ENCODE peak calls at places on chromosomes 4 and X, in eight cellular contexts. One of them, this sample, is unnamed.

GRCh38 chr4:156825074-156825473 is 146.5 kb downstream of the PDGFC start:
- DNase-seq in endodermal cell: no peak
- DNase-seq in endothelial cell: no peak
- DNase-seq in heart right ventricle: no peak
- DNase-seq in fibroblast of villous mesenchyme: no peak
- DNase-seq in mesothelial cell of epicardium: no peak
- DNase-seq in HCT116: no peak
- DNase-seq in brain microvascular endothelial cell: no peak
- DNase-seq in this sample: no peak

GRCh38 chr4:55181606-55182005 is 56.2 kb upstream of the KDR start:
- DNase-seq in endodermal cell: no peak
- DNase-seq in endothelial cell: no peak
- DNase-seq in heart right ventricle: no peak
- DNase-seq in fibroblast of villous mesenchyme: peak; percentile 80
- DNase-seq in mesothelial cell of epicardium: no peak
- DNase-seq in HCT116: no peak
- DNase-seq in brain microvascular endothelial cell: peak; percentile 78
- DNase-seq in this sample: no peak

GRCh38 chr4:165204462-165204830 is 2.9 kb upstream of the KLHL2 start:
- DNase-seq in endodermal cell: no peak
- DNase-seq in endothelial cell: no peak
- DNase-seq in heart right ventricle: no peak
- DNase-seq in fibroblast of villous mesenchyme: peak; percentile 14
- DNase-seq in mesothelial cell of epicardium: no peak
- DNase-seq in HCT116: no peak
- DNase-seq in brain microvascular endothelial cell: peak; percentile 27
- DNase-seq in this sample: peak; percentile 27

GRCh38 chr4:18645356-18645755 is 623.8 kb upstream of the LCORL start:
- DNase-seq in endodermal cell: no peak
- DNase-seq in endothelial cell: no peak
- DNase-seq in heart right ventricle: no peak
- DNase-seq in fibroblast of villous mesenchyme: peak; percentile 1
- DNase-seq in mesothelial cell of epicardium: no peak
- DNase-seq in HCT116: no peak
- DNase-seq in brain microvascular endothelial cell: no peak
- DNase-seq in this sample: no peak

GRCh38 chrX:146863566-146863965 is 49.0 kb upstream of the CXorf51A start:
- DNase-seq in endodermal cell: no peak
- DNase-seq in endothelial cell: no peak
- DNase-seq in heart right ventricle: no peak
- DNase-seq in fibroblast of villous mesenchyme: peak; percentile 0
- DNase-seq in mesothelial cell of epicardium: no peak
- DNase-seq in HCT116: no peak
- DNase-seq in brain microvascular endothelial cell: peak; percentile 1
- DNase-seq in this sample: no peak

GRCh38 chrX:119990995-119991787 is 47.6 kb upstream of the NKAP start:
- DNase-seq in endodermal cell: peak; percentile 58
- DNase-seq in endothelial cell: no peak
- DNase-seq in heart right ventricle: no peak
- DNase-seq in fibroblast of villous mesenchyme: no peak
- DNase-seq in mesothelial cell of epicardium: no peak
- DNase-seq in HCT116: no peak
- DNase-seq in brain microvascular endothelial cell: no peak
- DNase-seq in this sample: peak; percentile 31

GRCh38 chrX:50613846-50614245 is 143.2 kb upstream of the DGKK start:
- DNase-seq in endodermal cell: no peak
- DNase-seq in endothelial cell: no peak
- DNase-seq in heart right ventricle: no peak
- DNase-seq in fibroblast of villous mesenchyme: no peak
- DNase-seq in mesothelial cell of epicardium: no peak
- DNase-seq in HCT116: no peak
- DNase-seq in brain microvascular endothelial cell: no peak
- DNase-seq in this sample: no peak

GRCh38 chr4:145539677-145540076 is 58.0 kb downstream of the SMAD1 start:
- DNase-seq in endodermal cell: no peak
- DNase-seq in endothelial cell: no peak
- DNase-seq in heart right ventricle: no peak
- DNase-seq in fibroblast of villous mesenchyme: no peak
- DNase-seq in mesothelial cell of epicardium: no peak
- DNase-seq in HCT116: no peak
- DNase-seq in brain microvascular endothelial cell: no peak
- DNase-seq in this sample: no peak

GRCh38 chr4:6464842-6465588 is 7.4 kb downstream of the PPP2R2C start:
- DNase-seq in endodermal cell: peak; percentile 78
- DNase-seq in endothelial cell: no peak
- DNase-seq in heart right ventricle: no peak
- DNase-seq in fibroblast of villous mesenchyme: no peak
- DNase-seq in mesothelial cell of epicardium: no peak
- DNase-seq in HCT116: no peak
- DNase-seq in brain microvascular endothelial cell: no peak
- DNase-seq in this sample: no peak

GRCh38 chrX:40130207-40130606 is 32.4 kb upstream of the BCOR start:
- DNase-seq in endodermal cell: no peak
- DNase-seq in endothelial cell: no peak
- DNase-seq in heart right ventricle: no peak
- DNase-seq in fibroblast of villous mesenchyme: peak; percentile 69
- DNase-seq in mesothelial cell of epicardium: no peak
- DNase-seq in HCT116: peak; percentile 37
- DNase-seq in brain microvascular endothelial cell: peak; percentile 65
- DNase-seq in this sample: no peak

GRCh38 chr4:152095701-152096070 is 334.9 kb upstream of the GATB start:
- DNase-seq in endodermal cell: no peak
- DNase-seq in endothelial cell: no peak
- DNase-seq in heart right ventricle: no peak
- DNase-seq in fibroblast of villous mesenchyme: no peak
- DNase-seq in mesothelial cell of epicardium: no peak
- DNase-seq in HCT116: no peak
- DNase-seq in brain microvascular endothelial cell: no peak
- DNase-seq in this sample: no peak

GRCh38 chr4:4919926-4920325 is 60.5 kb downstream of the MSX1 start:
- DNase-seq in endodermal cell: peak; percentile 17
- DNase-seq in endothelial cell: no peak
- DNase-seq in heart right ventricle: no peak
- DNase-seq in fibroblast of villous mesenchyme: no peak
- DNase-seq in mesothelial cell of epicardium: no peak
- DNase-seq in HCT116: no peak
- DNase-seq in brain microvascular endothelial cell: no peak
- DNase-seq in this sample: no peak

GRCh38 chrX:33204889-33205288 is 6.5 kb downstream of the DMD start:
- DNase-seq in endodermal cell: no peak
- DNase-seq in endothelial cell: no peak
- DNase-seq in heart right ventricle: no peak
- DNase-seq in fibroblast of villous mesenchyme: peak; percentile 33
- DNase-seq in mesothelial cell of epicardium: no peak
- DNase-seq in HCT116: no peak
- DNase-seq in brain microvascular endothelial cell: no peak
- DNase-seq in this sample: no peak

GRCh38 chrX:30889147-30890125 is at the start of gene TAB3:
- DNase-seq in endodermal cell: peak; percentile 96
- DNase-seq in endothelial cell: peak; percentile 86
- DNase-seq in heart right ventricle: peak; percentile 91
- DNase-seq in fibroblast of villous mesenchyme: peak; percentile 97
- DNase-seq in mesothelial cell of epicardium: peak; percentile 90
- DNase-seq in HCT116: peak; percentile 93
- DNase-seq in brain microvascular endothelial cell: peak; percentile 93
- DNase-seq in this sample: peak; percentile 90

GRCh38 chr4:24843121-24843520 is 47.7 kb downstream of the SOD3 start:
- DNase-seq in endodermal cell: no peak
- DNase-seq in endothelial cell: no peak
- DNase-seq in heart right ventricle: no peak
- DNase-seq in fibroblast of villous mesenchyme: no peak
- DNase-seq in mesothelial cell of epicardium: no peak
- DNase-seq in HCT116: no peak
- DNase-seq in brain microvascular endothelial cell: no peak
- DNase-seq in this sample: no peak

GRCh38 chrX:13906103-13906502 is 89.2 kb upstream of the GPM6B start:
- DNase-seq in endodermal cell: no peak
- DNase-seq in endothelial cell: no peak
- DNase-seq in heart right ventricle: no peak
- DNase-seq in fibroblast of villous mesenchyme: no peak
- DNase-seq in mesothelial cell of epicardium: no peak
- DNase-seq in HCT116: no peak
- DNase-seq in brain microvascular endothelial cell: no peak
- DNase-seq in this sample: no peak

GRCh38 chr4:11548529-11549176 is 120.0 kb upstream of the HS3ST1 start:
- DNase-seq in endodermal cell: no peak
- DNase-seq in endothelial cell: no peak
- DNase-seq in heart right ventricle: no peak
- DNase-seq in fibroblast of villous mesenchyme: no peak
- DNase-seq in mesothelial cell of epicardium: no peak
- DNase-seq in HCT116: peak; percentile 95
- DNase-seq in brain microvascular endothelial cell: no peak
- DNase-seq in this sample: no peak

GRCh38 chr4:112766422-112766821 is 129.5 kb downstream of the LARP7 start:
- DNase-seq in endodermal cell: peak; percentile 77
- DNase-seq in endothelial cell: peak; percentile 36
- DNase-seq in heart right ventricle: no peak
- DNase-seq in fibroblast of villous mesenchyme: peak; percentile 26
- DNase-seq in mesothelial cell of epicardium: no peak
- DNase-seq in HCT116: no peak
- DNase-seq in brain microvascular endothelial cell: peak; percentile 42
- DNase-seq in this sample: peak; percentile 37

GRCh38 chr4:116829187-116829586 is 256.2 kb downstream of the TRAM1L1 start:
- DNase-seq in endodermal cell: peak; percentile 57
- DNase-seq in endothelial cell: no peak
- DNase-seq in heart right ventricle: no peak
- DNase-seq in fibroblast of villous mesenchyme: no peak
- DNase-seq in mesothelial cell of epicardium: no peak
- DNase-seq in HCT116: no peak
- DNase-seq in brain microvascular endothelial cell: no peak
- DNase-seq in this sample: no peak

GRCh38 chr4:8251110-8251883 is 18.3 kb upstream of the HTRA3 start:
- DNase-seq in endodermal cell: no peak
- DNase-seq in endothelial cell: no peak
- DNase-seq in heart right ventricle: peak; percentile 5
- DNase-seq in fibroblast of villous mesenchyme: no peak
- DNase-seq in mesothelial cell of epicardium: no peak
- DNase-seq in HCT116: no peak
- DNase-seq in brain microvascular endothelial cell: no peak
- DNase-seq in this sample: no peak

DNA sequence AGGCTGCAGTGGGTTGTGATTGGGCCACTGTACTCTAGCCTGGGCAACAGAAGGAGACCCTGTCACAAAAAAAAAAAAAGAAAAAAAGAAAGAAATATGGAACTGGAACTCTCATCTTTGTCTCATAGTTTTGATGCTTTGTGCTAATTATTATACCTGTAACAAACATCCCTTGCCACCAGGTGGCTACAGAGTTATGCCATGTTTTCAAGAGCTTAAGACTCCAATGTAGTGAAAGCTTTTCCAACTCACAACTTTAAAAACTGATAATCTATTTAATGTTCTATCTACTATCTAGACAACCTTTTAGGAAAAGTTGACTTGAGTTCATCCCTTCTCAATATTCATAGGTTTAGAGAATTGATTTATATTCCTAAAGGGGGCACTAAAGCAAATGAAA is 42.4 kb downstream of the HTR2C start:
- DNase-seq in endodermal cell: no peak
- DNase-seq in endothelial cell: no peak
- DNase-seq in heart right ventricle: no peak
- DNase-seq in fibroblast of villous mesenchyme: peak; percentile 16
- DNase-seq in mesothelial cell of epicardium: no peak
- DNase-seq in HCT116: no peak
- DNase-seq in brain microvascular endothelial cell: no peak
- DNase-seq in this sample: peak; percentile 1
- TF ChIP-seq CTCF in endodermal cell: peak; percentile 84
- TF ChIP-seq CTCF in endothelial cell: peak; percentile 52
- TF ChIP-seq CTCF in heart right ventricle: peak; percentile 40
- TF ChIP-seq CTCF in fibroblast of villous mesenchyme: peak; percentile 30
- TF ChIP-seq CTCF in mesothelial cell of epicardium: peak; percentile 75
- TF ChIP-seq CTCF in HCT116: peak; percentile 32
- TF ChIP-seq CTCF in brain microvascular endothelial cell: peak; percentile 16
- TF ChIP-seq CTCF in this sample: no peak

DNA sequence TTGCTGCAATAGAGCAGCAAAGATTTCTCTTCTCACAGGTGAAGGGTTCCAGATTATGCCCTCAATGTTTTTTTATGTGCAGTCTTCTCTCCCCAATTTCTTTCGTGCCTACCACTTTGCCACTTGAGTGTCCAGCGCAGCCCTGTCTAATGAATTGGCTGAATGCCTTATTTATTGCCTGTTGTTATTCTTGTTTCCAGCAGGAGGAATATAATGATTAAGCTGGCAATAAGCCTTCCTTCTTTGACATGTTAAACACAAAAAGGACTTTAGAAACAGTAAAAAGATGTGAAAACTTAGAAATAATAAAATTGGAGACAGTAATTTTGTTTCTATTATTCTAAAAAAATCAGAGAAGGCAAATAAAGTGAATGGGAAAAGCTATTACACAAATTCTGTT is 34.6 kb upstream of the FRAS1 start:
- DNase-seq in endodermal cell: no peak
- DNase-seq in endothelial cell: no peak
- DNase-seq in heart right ventricle: no peak
- DNase-seq in fibroblast of villous mesenchyme: no peak
- DNase-seq in mesothelial cell of epicardium: no peak
- DNase-seq in HCT116: no peak
- DNase-seq in brain microvascular endothelial cell: no peak
- DNase-seq in this sample: no peak
- TF ChIP-seq CTCF in endodermal cell: peak; percentile 26
- TF ChIP-seq CTCF in endothelial cell: no peak
- TF ChIP-seq CTCF in heart right ventricle: no peak
- TF ChIP-seq CTCF in fibroblast of villous mesenchyme: no peak
- TF ChIP-seq CTCF in mesothelial cell of epicardium: no peak
- TF ChIP-seq CTCF in HCT116: no peak
- TF ChIP-seq CTCF in brain microvascular endothelial cell: no peak
- TF ChIP-seq CTCF in this sample: no peak

DNA sequence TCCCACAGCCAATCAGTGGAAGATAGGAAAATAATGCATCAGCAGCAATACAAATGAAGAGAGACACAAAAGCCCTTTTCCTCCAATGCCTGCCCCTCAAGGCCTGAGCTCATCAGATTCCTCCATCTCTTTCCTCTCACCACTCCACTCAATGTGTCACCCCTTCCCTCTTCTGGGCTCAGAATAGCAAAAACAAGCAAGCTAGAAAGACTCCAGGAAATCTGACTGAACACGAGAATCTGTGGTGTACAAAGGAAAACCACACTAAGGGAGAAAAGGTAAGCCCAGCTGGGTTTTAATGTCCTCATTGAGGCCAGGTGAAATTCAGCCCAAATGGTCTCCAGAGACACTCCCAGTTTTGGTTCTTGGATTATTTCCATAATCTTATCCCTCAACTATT is 46.3 kb downstream of the ARHGEF9 start:
- DNase-seq in endodermal cell: no peak
- DNase-seq in endothelial cell: no peak
- DNase-seq in heart right ventricle: no peak
- DNase-seq in fibroblast of villous mesenchyme: no peak
- DNase-seq in mesothelial cell of epicardium: no peak
- DNase-seq in HCT116: no peak
- DNase-seq in brain microvascular endothelial cell: no peak
- DNase-seq in this sample: no peak
- TF ChIP-seq CTCF in endodermal cell: no peak
- TF ChIP-seq CTCF in endothelial cell: no peak
- TF ChIP-seq CTCF in heart right ventricle: no peak
- TF ChIP-seq CTCF in fibroblast of villous mesenchyme: no peak
- TF ChIP-seq CTCF in mesothelial cell of epicardium: no peak
- TF ChIP-seq CTCF in HCT116: no peak
- TF ChIP-seq CTCF in brain microvascular endothelial cell: no peak
- TF ChIP-seq CTCF in this sample: no peak

DNA sequence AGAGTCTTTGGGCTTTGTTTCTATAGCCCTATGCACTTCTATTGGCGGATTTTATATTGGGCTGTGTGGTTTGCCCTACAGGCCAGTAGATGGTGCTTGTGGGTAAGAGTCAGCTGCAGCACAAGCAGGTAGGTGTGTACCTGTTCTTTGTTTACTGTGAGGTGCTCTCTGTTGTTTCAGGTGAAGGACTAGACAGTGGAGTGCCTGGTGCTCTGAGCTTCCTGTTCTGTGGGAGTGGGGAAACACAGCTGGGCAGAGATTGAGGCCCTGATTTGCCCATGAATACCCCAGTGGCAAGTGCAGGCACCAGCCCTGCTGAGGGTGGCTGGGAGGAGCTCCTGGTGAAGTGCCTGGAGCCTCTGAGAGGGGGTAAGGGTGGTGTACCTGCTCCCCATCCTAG is 26.3 kb upstream of the UCP1 start:
- DNase-seq in endodermal cell: peak; percentile 81
- DNase-seq in endothelial cell: no peak
- DNase-seq in heart right ventricle: no peak
- DNase-seq in fibroblast of villous mesenchyme: peak; percentile 18
- DNase-seq in mesothelial cell of epicardium: no peak
- DNase-seq in HCT116: peak; percentile 37
- DNase-seq in brain microvascular endothelial cell: no peak
- DNase-seq in this sample: no peak
- TF ChIP-seq CTCF in endodermal cell: peak; percentile 86
- TF ChIP-seq CTCF in endothelial cell: no peak
- TF ChIP-seq CTCF in heart right ventricle: peak; percentile 57
- TF ChIP-seq CTCF in fibroblast of villous mesenchyme: peak; percentile 44
- TF ChIP-seq CTCF in mesothelial cell of epicardium: no peak
- TF ChIP-seq CTCF in HCT116: peak; percentile 72
- TF ChIP-seq CTCF in brain microvascular endothelial cell: peak; percentile 66
- TF ChIP-seq CTCF in this sample: peak; percentile 28

This sample was measured in GM20000.